ENCODE peak calls at places on chromosomes 3 and 15, in five cellular contexts. N is gastrocnemius medialis, W is left ventricle myocardium inferior, K is Panc1, R is sigmoid colon. U is an unnamed sample.

GRCh38 chr15:76190767-76191538 is 120.3 kb downstream of the ETFA start:
- DNase-seq in N (peak; percentile 83), W (peak; percentile 82), K (no peak), R (peak; percentile 89), U (peak; percentile 82)

GRCh38 chr3:123642182-123642956 is 57.5 kb upstream of the HACD2 start:
- DNase-seq in N (peak; percentile 24), W (peak; percentile 61), K (peak; percentile 77), R (peak; percentile 95), U (peak; percentile 71)

GRCh38 chr15:44101944-44102343 is 93.1 kb downstream of the FRMD5 start:
- DNase-seq in N (no peak), W (no peak), K (no peak), R (no peak), U (no peak)

GRCh38 chr3:22893631-22894377 is 309.3 kb upstream of the UBE2E2 start:
- DNase-seq in N (no peak), W (no peak), K (no peak), R (no peak), U (no peak)

GRCh38 chr3:31911643-31912042 is 69.4 kb downstream of the OSBPL10 start:
- DNase-seq in N (no peak), W (no peak), K (no peak), R (no peak), U (no peak)

GRCh38 chr3:2940062-2940461 is 170.1 kb downstream of the IL5RA start:
- DNase-seq in N (no peak), W (no peak), K (no peak), R (no peak), U (no peak)

GRCh38 chr3:46406786-46407611 is at the start of the genes CCR5AS and CCRL2:
- DNase-seq in N (peak; percentile 33), W (peak; percentile 45), K (no peak), R (peak; percentile 76), U (peak; percentile 80)

GRCh38 chr15:76204916-76205460 is 106.3 kb downstream of the ETFA start:
- DNase-seq in N (no peak), W (no peak), K (no peak), R (peak; percentile 48), U (no peak)

GRCh38 chr3:125129512-125129962 is 73.7 kb upstream of the HEG1 start:
- DNase-seq in N (peak; percentile 73), W (no peak), K (no peak), R (peak; percentile 91), U (no peak)

GRCh38 chr3:32399030-32399620 is 7.5 kb downstream of the CMTM7 start:
- DNase-seq in N (no peak), W (no peak), K (no peak), R (no peak), U (no peak)

DNA sequence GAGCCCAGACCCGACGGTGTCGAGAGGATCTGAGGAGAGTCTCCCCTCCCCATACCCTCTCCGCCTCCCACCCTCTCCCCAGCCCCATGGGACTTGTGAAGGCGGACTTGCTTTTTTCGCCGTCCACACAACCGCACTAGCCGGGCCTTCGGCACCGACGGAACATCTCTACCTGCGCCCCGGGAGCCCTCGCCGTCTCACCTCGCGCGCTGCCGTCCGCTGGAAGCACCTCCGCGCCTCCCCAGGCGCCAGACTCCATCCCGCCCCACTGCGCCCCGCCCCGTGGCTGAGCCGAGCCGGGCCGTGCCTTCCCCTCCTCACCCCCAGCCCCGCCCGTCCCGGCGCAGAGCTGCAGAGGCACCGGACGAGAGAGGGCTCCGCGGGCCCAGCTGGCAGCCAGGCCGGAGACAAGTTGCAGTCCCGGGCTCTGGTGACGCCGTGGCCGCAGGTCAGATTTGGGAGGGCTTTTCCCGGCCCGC is at the start of the genes DUOX1 and DUOXA1:
- DNase-seq in N (no peak), W (peak; percentile 51), K (no peak), R (no peak), U (no peak)
- H3K4me3 ChIP-seq in N (peak within 1 kb of the TSS; percentile 23), W (peak within 1 kb of the TSS; percentile 63), K (no peak within 1 kb of the TSS), R (peak within 1 kb of the TSS; percentile 32), U (peak within 1 kb of the TSS; percentile 48)

DNA sequence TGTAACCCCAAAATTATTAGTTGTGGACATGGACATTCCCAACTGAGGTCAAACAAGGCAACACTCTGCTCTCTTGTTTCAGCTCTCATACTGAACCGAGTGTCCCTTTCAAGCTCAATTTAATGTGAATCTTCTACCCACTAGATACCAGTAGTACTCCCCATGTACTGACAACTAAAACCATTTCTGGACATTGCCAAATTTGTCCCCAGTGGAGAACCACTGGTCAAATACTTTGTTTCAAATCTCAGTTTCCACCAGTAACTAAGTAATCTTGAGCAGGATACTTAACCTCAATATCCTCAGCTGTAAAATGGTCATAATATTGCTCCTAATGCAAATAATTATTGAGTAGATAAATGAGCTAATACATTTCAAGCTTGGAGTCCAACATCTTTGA is 566.0 kb downstream of the ZIC1 start:
- DNase-seq in N (no peak), W (no peak), K (no peak), R (no peak), U (no peak)
- H3K27me3 ChIP-seq in N (no peaks in the 10 kb centered on the region), W (no peaks in the 10 kb centered on the region), K (no peaks in the 10 kb centered on the region), R (no peaks in the 10 kb centered on the region), U (no peaks in the 10 kb centered on the region)

DNA sequence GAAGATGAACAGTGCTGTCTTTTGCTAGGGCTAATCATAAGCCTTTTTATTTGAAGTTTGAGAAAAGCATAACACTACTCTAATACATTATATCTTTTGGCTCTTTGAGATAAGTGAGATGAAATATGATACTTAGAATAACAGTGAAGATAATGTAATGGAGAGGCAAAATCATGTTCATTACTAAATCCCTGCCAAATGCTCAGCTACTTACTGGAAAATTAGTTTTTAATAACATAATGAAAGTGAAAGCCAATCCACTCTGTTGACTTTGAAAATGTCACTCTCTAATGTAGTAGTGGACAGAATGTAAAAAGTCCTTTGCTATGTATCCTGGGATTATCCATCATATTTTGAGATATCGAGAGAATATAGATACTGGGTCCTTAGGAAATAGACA is 35.9 kb upstream of the MYH15 start:
- DNase-seq in N (no peak), W (no peak), K (no peak), R (no peak), U (no peak)
- H3K4me3 ChIP-seq in N (peak overlapping the region; percentile 5), W (peak overlapping the region; percentile 43), K (no peak overlapping the region), R (no peak overlapping the region), U (no peak overlapping the region)

GRCh38 chr3:147364771-147365170 is 41.6 kb downstream of the ZIC4 start:
- DNase-seq in N (no peak), W (no peak), K (no peak), R (no peak), U (no peak)
- H3K27me3 ChIP-seq in N (peaks cover 43% of the 10 kb centered on the region), W (peaks cover 99% of the 10 kb centered on the region), K (peaks cover 35% of the 10 kb centered on the region), R (peaks cover 62% of the 10 kb centered on the region), U (peaks cover 30% of the 10 kb centered on the region)